ENCODE peak calls at places on chromosomes 11 and 22, in nine cellular contexts. B is activated T-cell treated with anti-CD3 and anti-CD28 coated beads, Interleukin-2, amount 50 U/mL, for 4 hours; R is gastroesophageal sphincter; L is left lobe of liver; G is natural killer cell treated with Interleukin-12 subunit alpha and Interleukin-12 subunit beta and Interleukin-15 and Interleukin-18, amount 100 ng/mL, for 72 hours; M is stimulated activated effector memory CD8-positive, alpha-beta T cell treated with anti-CD3 and anti-CD28 coated beads, Interleukin-12 subunit alpha, Interleukin-12 subunit beta, amount 100 ng/mL, for 72 hours; C is Right ventricle myocardium superior; P is foreskin keratinocyte; U is mucosa of descending colon. V is an unnamed sample.

GRCh38 chr11:63951779-63952536 is 13.2 kb downstream of the NAA40 start:
- ATAC-seq in B (peak), R (no peak), L (no peak), G (peak), M (peak), C (no peak), P (peak), U (peak), V (peak)

GRCh38 chr11:62018978-62019664 is 51.7 kb upstream of the FTH1 start:
- ATAC-seq in B (no peak), R (no peak), L (peak), G (no peak), M (no peak), C (no peak), P (no peak), U (peak), V (no peak)

GRCh38 chr11:94678236-94678635 is 89.9 kb upstream of the AMOTL1 start:
- ATAC-seq in B (no peak), R (no peak), L (no peak), G (no peak), M (no peak), C (no peak), P (peak), U (no peak), V (no peak)

GRCh38 chr22:50595189-50595588 is 5.4 kb upstream of the MAPK8IP2 start:
- ATAC-seq in B (no peak), R (no peak), L (no peak), G (no peak), M (no peak), C (no peak), P (no peak), U (no peak), V (no peak)

GRCh38 chr11:4203603-4204360 is 109.2 kb downstream of the RRM1 start:
- ATAC-seq in B (no peak), R (no peak), L (peak), G (no peak), M (no peak), C (peak), P (no peak), U (no peak), V (no peak)

GRCh38 chr11:21811572-21811971 is 381.3 kb upstream of the ANO5 start:
- ATAC-seq in B (no peak), R (no peak), L (no peak), G (no peak), M (no peak), C (no peak), P (no peak), U (no peak), V (no peak)

GRCh38 chr11:114131366-114131963 is 72.0 kb downstream of the ZBTB16 start:
- ATAC-seq in B (peak), R (no peak), L (no peak), G (peak), M (peak), C (no peak), P (no peak), U (peak), V (peak)

GRCh38 chr11:134040386-134041297 is 28.2 kb upstream of the JAM3 start:
- ATAC-seq in B (no peak), R (no peak), L (no peak), G (no peak), M (no peak), C (no peak), P (peak), U (no peak), V (no peak)

GRCh38 chr11:118851970-118852369 is 31.7 kb upstream of the CXCR5 start:
- ATAC-seq in B (no peak), R (no peak), L (no peak), G (peak), M (no peak), C (no peak), P (no peak), U (peak), V (no peak)

GRCh38 chr11:83971063-83971462 is 684.9 kb upstream of the CCDC90B start:
- ATAC-seq in B (no peak), R (no peak), L (peak), G (no peak), M (no peak), C (no peak), P (peak), U (no peak), V (no peak)

GRCh38 chr11:35085766-35086165 is 53.2 kb upstream of the CD44 start:
- ATAC-seq in B (no peak), R (no peak), L (no peak), G (no peak), M (no peak), C (peak), P (no peak), U (no peak), V (no peak)

GRCh38 chr22:22843848-22844247 is 43.8 kb upstream of the IGLL5 start:
- ATAC-seq in B (no peak), R (no peak), L (peak), G (no peak), M (no peak), C (no peak), P (no peak), U (no peak), V (no peak)

GRCh38 chr11:39385911-39386310 is 2073.5 kb downstream of the LRRC4C start:
- ATAC-seq in B (no peak), R (no peak), L (no peak), G (no peak), M (no peak), C (no peak), P (no peak), U (no peak), V (no peak)